ENCODE peak calls at places on chromosomes 6 and 20, in five cellular contexts. M is GM12878, G is HepG2, C is K562, R is H1. W is an unnamed sample.
A peak's percentile ranks its signal among the peaks of the same experiment; 100 is the strongest.

GRCh38 chr6:121222656-121223055 is 111.6 kb downstream of the TBC1D32 start:
- DNase-seq in M (no peak), G (no peak), C (no peak), R (no peak), W (no peak)

GRCh38 chr20:51712501-51713212 is 55.5 kb downstream of the ATP9A start:
- DNase-seq in M (no peak), G (peak; percentile 55), C (peak; percentile 28), R (no peak), W (peak; percentile 15)

GRCh38 chr6:157641837-157642236 is 181.2 kb upstream of the SNX9 start:
- DNase-seq in M (no peak), G (no peak), C (no peak), R (no peak), W (no peak)

GRCh38 chr20:8790442-8791074 is 278.3 kb upstream of the PLCB4 start:
- DNase-seq in M (no peak), G (peak; percentile 61), C (peak; percentile 19), R (no peak), W (peak; percentile 24)

GRCh38 chr6:4610256-4610655 is 165.9 kb upstream of the CDYL start:
- DNase-seq in M (no peak), G (no peak), C (no peak), R (no peak), W (no peak)

GRCh38 chr6:101722991-101723579 is 329.6 kb downstream of the GRIK2 start:
- DNase-seq in M (no peak), G (no peak), C (no peak), R (no peak), W (no peak)

GRCh38 chr6:17967668-17968067 is 19.8 kb downstream of the KIF13A start:
- DNase-seq in M (no peak), G (no peak), C (no peak), R (no peak), W (no peak)

GRCh38 chr6:47165918-47166317 is 123.8 kb upstream of the ADGRF1 start:
- DNase-seq in M (peak; percentile 26), G (no peak), C (no peak), R (no peak), W (no peak)

GRCh38 chr6:167798453-167798852 is 28.3 kb upstream of the AFDN start:
- DNase-seq in M (no peak), G (no peak), C (no peak), R (no peak), W (no peak)

GRCh38 chr6:4405609-4406212 is 270.3 kb upstream of the ECI2 start:
- DNase-seq in M (no peak), G (no peak), C (no peak), R (no peak), W (no peak)

GRCh38 chr6:12842126-12842525 is 125.6 kb downstream of the PHACTR1 start:
- DNase-seq in M (no peak), G (no peak), C (no peak), R (no peak), W (no peak)

GRCh38 chr6:157613011-157613522 is 210.0 kb upstream of the SNX9 start:
- DNase-seq in M (no peak), G (peak; percentile 63), C (peak; percentile 62), R (no peak), W (peak; percentile 83)

GRCh38 chr6:72855471-72855870 is 233.6 kb downstream of the KCNQ5 start:
- DNase-seq in M (no peak), G (no peak), C (no peak), R (no peak), W (no peak)

GRCh38 chr6:134029495-134030455 is 22.6 kb downstream of the SLC2A12 start:
- DNase-seq in M (no peak), G (no peak), C (peak; percentile 10), R (no peak), W (no peak)

GRCh38 chr6:35096129-35096852 is 44.8 kb downstream of the TCP11 start:
- DNase-seq in M (no peak), G (peak; percentile 26), C (no peak), R (no peak), W (peak; percentile 8)
- H3K27ac ChIP-seq in M (no peak overlapping the region), G (no peak overlapping the region), C (no peak overlapping the region), R (no peak overlapping the region), W (peak overlapping the region; percentile 0)

DNA sequence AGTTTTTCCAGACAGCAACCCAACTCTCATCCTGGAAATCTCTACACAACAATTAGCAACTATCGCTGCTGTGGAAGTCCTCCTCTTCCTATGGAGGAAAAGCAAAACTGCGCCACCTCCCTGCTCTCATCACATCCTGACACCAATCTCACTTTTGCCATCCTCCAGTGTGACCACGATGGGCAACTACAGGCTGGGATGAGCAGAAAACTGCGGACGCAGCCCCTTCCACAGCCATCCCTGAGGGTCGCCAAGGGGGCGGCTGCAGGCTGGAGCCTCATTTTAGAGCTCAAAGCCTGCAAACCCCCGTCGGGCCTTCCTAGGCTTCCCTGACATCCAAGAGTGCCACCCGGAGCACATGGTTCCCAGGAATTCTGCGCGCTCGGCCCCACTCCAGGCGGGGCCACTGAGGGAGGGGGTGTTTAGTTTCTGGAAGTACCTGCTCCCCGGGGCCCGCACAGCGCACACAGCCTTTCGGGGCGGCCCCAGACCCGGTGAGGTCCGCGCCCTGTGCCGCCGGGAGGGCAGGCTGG is 1.2 kb downstream of the TCFL5 start:
- DNase-seq in M (no peak), G (peak; percentile 39), C (no peak), R (no peak), W (no peak)
- TF ChIP-seq SP1 in M (no peak), G (no peak), C (no peak), R (no peak), W (no peak)

DNA sequence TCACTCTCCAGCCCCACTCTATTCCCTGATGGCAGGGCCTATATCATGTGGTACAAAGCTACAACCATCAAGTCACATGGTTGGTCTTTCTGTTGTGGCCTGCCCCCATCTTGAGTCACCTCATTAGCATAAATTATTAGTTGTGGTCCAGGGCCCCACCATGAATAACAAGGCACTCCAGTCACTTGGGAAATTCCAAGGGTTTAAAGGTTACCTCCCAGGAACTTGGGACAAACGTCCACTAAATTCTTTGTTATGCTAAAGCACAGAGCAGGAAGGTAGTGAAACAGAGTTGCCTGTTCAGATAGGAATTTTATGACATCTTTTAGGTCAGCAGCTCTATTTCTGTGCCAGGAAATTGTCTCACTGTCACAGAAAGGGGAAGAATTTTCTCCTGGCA is 193.7 kb downstream of the SLC35F1 start:
- DNase-seq in M (no peak), G (no peak), C (no peak), R (no peak), W (no peak)
- TF ChIP-seq SIN3A in M (no peak), G (no peak), C (no peak), R (no peak), W (no peak)

GRCh38 chr6:42786525-42786985 is 4.7 kb downstream of the BICRAL start:
- DNase-seq in M (no peak), G (no peak), C (no peak), R (no peak), W (no peak)
- H3K27ac ChIP-seq in M (no peak overlapping the region), G (no peak overlapping the region), C (peak overlapping the region; percentile 24), R (no peak overlapping the region), W (no peak overlapping the region)

GRCh38 chr6:43846556-43846955 is 76.5 kb downstream of the VEGFA start:
- DNase-seq in M (no peak), G (no peak), C (no peak), R (no peak), W (no peak)
- TF ChIP-seq SP1 in M (no peak), G (no peak), C (no peak), R (no peak), W (no peak)

W was measured in HCT116.